ENCODE peak calls at places on chromosomes 12 and 14, in five cellular contexts. One of them, this sample, is unnamed.

GRCh38 chr12:15532364-15532977 is 210.2 kb downstream of the PTPRO start:
- DNase-seq in H9: peak; percentile 72
- DNase-seq in neuronal stem cell: peak; percentile 40
- DNase-seq in H1: peak; percentile 56
- DNase-seq in mesenchymal stem cell: peak; percentile 69
- DNase-seq in this sample: peak; percentile 27

GRCh38 chr12:43281563-43281962 is 270.4 kb downstream of the ADAMTS20 start:
- DNase-seq in H9: no peak
- DNase-seq in neuronal stem cell: no peak
- DNase-seq in H1: no peak
- DNase-seq in mesenchymal stem cell: no peak
- DNase-seq in this sample: no peak

GRCh38 chr12:31736472-31736871 is 7.7 kb upstream of the AMN1 start:
- DNase-seq in H9: no peak
- DNase-seq in neuronal stem cell: no peak
- DNase-seq in H1: no peak
- DNase-seq in mesenchymal stem cell: peak; percentile 92
- DNase-seq in this sample: peak; percentile 69

GRCh38 chr12:88247241-88247643 is 105.1 kb downstream of the TMTC3 start:
- DNase-seq in H9: no peak
- DNase-seq in neuronal stem cell: no peak
- DNase-seq in H1: no peak
- DNase-seq in mesenchymal stem cell: peak; percentile 42
- DNase-seq in this sample: peak; percentile 22

GRCh38 chr14:58572092-58572853 is 65.5 kb upstream of the DACT1 start:
- DNase-seq in H9: no peak
- DNase-seq in neuronal stem cell: no peak
- DNase-seq in H1: no peak
- DNase-seq in mesenchymal stem cell: peak; percentile 92
- DNase-seq in this sample: peak; percentile 83

GRCh38 chr14:73723799-73724621 is 9.8 kb upstream of the PNMA1 start:
- DNase-seq in H9: peak; percentile 38
- DNase-seq in neuronal stem cell: no peak
- DNase-seq in H1: no peak
- DNase-seq in mesenchymal stem cell: peak; percentile 97
- DNase-seq in this sample: peak; percentile 47

GRCh38 chr12:43063642-43064041 is 474.1 kb upstream of the PRICKLE1 start:
- DNase-seq in H9: no peak
- DNase-seq in neuronal stem cell: no peak
- DNase-seq in H1: no peak
- DNase-seq in mesenchymal stem cell: no peak
- DNase-seq in this sample: no peak

GRCh38 chr14:74019743-74020142 is 594 bp downstream of the BBOF1 start:
- DNase-seq in H9: no peak
- DNase-seq in neuronal stem cell: no peak
- DNase-seq in H1: no peak
- DNase-seq in mesenchymal stem cell: peak; percentile 74
- DNase-seq in this sample: peak; percentile 13

GRCh38 chr14:36857136-36857535 is 195.5 kb downstream of the PAX9 start:
- DNase-seq in H9: no peak
- DNase-seq in neuronal stem cell: no peak
- DNase-seq in H1: no peak
- DNase-seq in mesenchymal stem cell: no peak
- DNase-seq in this sample: no peak

GRCh38 chr12:29426516-29426915 is 45.5 kb upstream of the ERGIC2 start:
- DNase-seq in H9: no peak
- DNase-seq in neuronal stem cell: no peak
- DNase-seq in H1: no peak
- DNase-seq in mesenchymal stem cell: no peak
- DNase-seq in this sample: no peak

GRCh38 chr12:29429999-29430698 is 49.2 kb upstream of the ERGIC2 start:
- DNase-seq in H9: no peak
- DNase-seq in neuronal stem cell: peak; percentile 12
- DNase-seq in H1: no peak
- DNase-seq in mesenchymal stem cell: no peak
- DNase-seq in this sample: no peak

GRCh38 chr12:29430699-29431044 is 49.7 kb upstream of the ERGIC2 start:
- DNase-seq in H9: no peak
- DNase-seq in neuronal stem cell: no peak
- DNase-seq in H1: no peak
- DNase-seq in mesenchymal stem cell: no peak
- DNase-seq in this sample: no peak

GRCh38 chr12:29427964-29428363 is 47.0 kb upstream of the ERGIC2 start:
- DNase-seq in H9: no peak
- DNase-seq in neuronal stem cell: no peak
- DNase-seq in H1: no peak
- DNase-seq in mesenchymal stem cell: peak; percentile 11
- DNase-seq in this sample: no peak

DNA sequence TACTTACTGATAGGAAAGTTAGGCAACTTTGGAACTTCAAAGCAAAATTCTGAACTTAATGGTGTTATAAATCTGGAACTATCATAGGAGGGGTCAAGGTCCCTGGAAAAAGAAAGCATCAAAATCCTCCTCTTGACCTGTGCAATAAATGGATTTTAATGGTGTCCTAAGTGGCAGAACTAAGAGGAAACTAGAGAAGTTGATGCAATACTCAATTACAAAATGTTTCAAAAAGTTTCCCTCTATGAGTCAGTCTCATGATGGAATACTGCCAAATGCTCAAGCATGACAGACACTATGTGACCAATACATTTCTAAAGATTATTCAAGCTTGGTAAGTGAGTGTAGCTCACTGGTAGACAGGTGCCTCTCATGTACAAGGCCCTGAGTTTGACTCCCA is 47.7 kb upstream of the ERGIC2 start:
- DNase-seq in H9: no peak
- DNase-seq in neuronal stem cell: no peak
- DNase-seq in H1: no peak
- DNase-seq in mesenchymal stem cell: peak; percentile 90
- DNase-seq in this sample: peak; percentile 49
- H2BK12ac ChIP-seq in H9: no peak overlapping the region
- H2BK12ac ChIP-seq in neuronal stem cell: no peak overlapping the region
- H2BK12ac ChIP-seq in H1: no peak overlapping the region
- H2BK12ac ChIP-seq in mesenchymal stem cell: no peak overlapping the region
- H2BK12ac ChIP-seq in this sample: no peak overlapping the region

DNA sequence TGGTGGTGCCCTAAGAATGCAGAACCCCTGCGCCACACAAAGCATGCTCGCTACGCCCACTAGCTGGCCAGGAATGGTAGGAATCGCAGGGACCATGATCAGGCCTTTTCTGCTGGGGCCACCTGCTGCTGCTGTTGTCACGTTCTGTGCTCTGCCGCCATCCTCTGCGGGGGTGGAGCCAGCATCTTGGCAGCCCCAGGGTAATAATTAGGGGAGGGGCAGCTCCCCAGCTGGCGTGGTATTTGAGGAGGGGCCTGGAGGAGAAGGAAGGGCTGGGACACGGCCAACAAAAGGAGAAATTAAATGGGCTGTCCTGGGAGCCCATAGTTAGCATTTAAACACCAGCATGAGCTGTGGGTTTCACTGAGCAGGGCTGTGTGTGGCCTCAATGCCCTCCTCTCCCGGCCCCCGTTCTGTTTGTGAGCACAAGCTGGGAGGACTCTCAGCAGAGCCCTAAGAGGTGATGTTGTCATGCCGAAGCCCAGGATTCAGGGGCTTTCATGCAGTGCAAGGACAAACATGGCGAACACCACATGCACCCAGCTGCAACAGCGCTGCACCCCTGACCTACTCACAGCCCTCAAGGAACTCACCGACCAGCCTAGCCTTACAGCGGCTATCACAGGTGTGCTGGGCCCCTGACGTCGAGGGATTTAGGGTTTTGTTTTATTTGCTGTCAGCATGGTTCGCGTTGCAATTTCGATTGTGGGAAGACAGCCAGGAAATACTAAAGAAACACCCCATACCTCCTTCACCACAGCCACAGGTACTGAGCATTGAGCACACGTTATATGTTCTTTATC is 324.3 kb downstream of the CACNA1C start:
- DNase-seq in H9: peak; percentile 94
- DNase-seq in neuronal stem cell: peak; percentile 39
- DNase-seq in H1: peak; percentile 64
- DNase-seq in mesenchymal stem cell: no peak
- DNase-seq in this sample: no peak
- H2BK12ac ChIP-seq in H9: no peak overlapping the region
- H2BK12ac ChIP-seq in neuronal stem cell: no peak overlapping the region
- H2BK12ac ChIP-seq in H1: peak overlapping the region; percentile 4
- H2BK12ac ChIP-seq in mesenchymal stem cell: no peak overlapping the region
- H2BK12ac ChIP-seq in this sample: no peak overlapping the region

DNA sequence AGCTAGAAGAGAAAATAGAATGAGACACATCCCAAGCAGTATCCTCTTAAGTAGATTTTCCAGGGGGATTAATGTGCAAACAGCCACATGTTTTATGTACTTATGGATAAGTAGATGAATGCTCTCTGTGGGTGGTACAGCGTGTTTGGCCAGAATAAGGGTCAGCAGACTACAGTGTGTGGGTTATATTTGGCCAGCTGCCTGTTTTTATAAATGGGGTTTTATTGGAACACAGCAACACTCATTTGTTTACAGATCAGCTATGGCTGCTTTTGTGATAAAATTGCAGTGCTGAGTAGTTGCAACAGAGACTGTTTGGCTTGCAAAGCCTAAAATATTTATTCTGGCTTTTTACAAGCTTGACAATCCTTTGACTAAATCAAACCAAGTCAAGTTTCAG is 780.2 kb upstream of the SEL1L start:
- DNase-seq in H9: no peak
- DNase-seq in neuronal stem cell: no peak
- DNase-seq in H1: no peak
- DNase-seq in mesenchymal stem cell: no peak
- DNase-seq in this sample: no peak
- H2BK12ac ChIP-seq in H9: no peak overlapping the region
- H2BK12ac ChIP-seq in neuronal stem cell: no peak overlapping the region
- H2BK12ac ChIP-seq in H1: no peak overlapping the region
- H2BK12ac ChIP-seq in mesenchymal stem cell: no peak overlapping the region
- H2BK12ac ChIP-seq in this sample: no peak overlapping the region

GRCh38 chr14:99351166-99352007 is 79.4 kb upstream of the BCL11B start:
- DNase-seq in H9: no peak
- DNase-seq in neuronal stem cell: no peak
- DNase-seq in H1: no peak
- DNase-seq in mesenchymal stem cell: no peak
- DNase-seq in this sample: no peak
- H2BK12ac ChIP-seq in H9: no peak overlapping the region
- H2BK12ac ChIP-seq in neuronal stem cell: no peak overlapping the region
- H2BK12ac ChIP-seq in H1: no peak overlapping the region
- H2BK12ac ChIP-seq in mesenchymal stem cell: no peak overlapping the region
- H2BK12ac ChIP-seq in this sample: no peak overlapping the region

GRCh38 chr12:51901121-51901812 is 6.0 kb upstream of the ACVRL1 start:
- DNase-seq in H9: no peak
- DNase-seq in neuronal stem cell: no peak
- DNase-seq in H1: no peak
- DNase-seq in mesenchymal stem cell: no peak
- DNase-seq in this sample: no peak
- H2BK12ac ChIP-seq in H9: no peak overlapping the region
- H2BK12ac ChIP-seq in neuronal stem cell: no peak overlapping the region
- H2BK12ac ChIP-seq in H1: no peak overlapping the region
- H2BK12ac ChIP-seq in mesenchymal stem cell: peak overlapping the region; percentile 72
- H2BK12ac ChIP-seq in this sample: no peak overlapping the region

DNA sequence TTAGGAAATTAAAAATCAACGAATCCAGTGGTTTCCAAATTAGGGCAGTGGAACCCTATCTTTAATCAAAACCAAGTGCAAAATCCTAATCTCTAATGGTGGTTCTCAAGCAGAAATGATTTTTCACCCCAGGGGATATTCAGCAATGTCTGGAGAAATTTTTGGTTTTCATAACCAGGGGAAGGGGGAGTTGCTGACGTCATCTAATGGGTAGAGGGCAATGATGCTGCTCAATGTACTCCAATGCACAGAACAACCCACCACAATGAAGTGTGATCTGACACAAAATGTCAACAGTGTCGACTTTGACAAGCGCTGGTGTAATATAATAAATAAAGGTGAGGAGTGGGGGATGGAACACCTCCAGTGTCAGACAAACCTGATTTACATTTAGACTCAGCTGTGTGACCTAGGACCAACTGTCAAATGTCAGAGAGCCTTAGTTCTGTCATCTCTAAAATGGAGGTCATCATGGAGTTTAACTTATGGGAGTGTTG is 81.5 kb downstream of the CMKLR1 start:
- DNase-seq in H9: no peak
- DNase-seq in neuronal stem cell: no peak
- DNase-seq in H1: no peak
- DNase-seq in mesenchymal stem cell: no peak
- DNase-seq in this sample: no peak
- H2BK12ac ChIP-seq in H9: no peak overlapping the region
- H2BK12ac ChIP-seq in neuronal stem cell: no peak overlapping the region
- H2BK12ac ChIP-seq in H1: no peak overlapping the region
- H2BK12ac ChIP-seq in mesenchymal stem cell: no peak overlapping the region
- H2BK12ac ChIP-seq in this sample: no peak overlapping the region

GRCh38 chr14:65228436-65228835 is 126.1 kb upstream of the MAX start:
- DNase-seq in H9: no peak
- DNase-seq in neuronal stem cell: no peak
- DNase-seq in H1: no peak
- DNase-seq in mesenchymal stem cell: no peak
- DNase-seq in this sample: peak; percentile 61
- H2BK12ac ChIP-seq in H9: no peak overlapping the region
- H2BK12ac ChIP-seq in neuronal stem cell: no peak overlapping the region
- H2BK12ac ChIP-seq in H1: no peak overlapping the region
- H2BK12ac ChIP-seq in mesenchymal stem cell: peak overlapping the region; percentile 23
- H2BK12ac ChIP-seq in this sample: peak overlapping the region; percentile 96

DNA sequence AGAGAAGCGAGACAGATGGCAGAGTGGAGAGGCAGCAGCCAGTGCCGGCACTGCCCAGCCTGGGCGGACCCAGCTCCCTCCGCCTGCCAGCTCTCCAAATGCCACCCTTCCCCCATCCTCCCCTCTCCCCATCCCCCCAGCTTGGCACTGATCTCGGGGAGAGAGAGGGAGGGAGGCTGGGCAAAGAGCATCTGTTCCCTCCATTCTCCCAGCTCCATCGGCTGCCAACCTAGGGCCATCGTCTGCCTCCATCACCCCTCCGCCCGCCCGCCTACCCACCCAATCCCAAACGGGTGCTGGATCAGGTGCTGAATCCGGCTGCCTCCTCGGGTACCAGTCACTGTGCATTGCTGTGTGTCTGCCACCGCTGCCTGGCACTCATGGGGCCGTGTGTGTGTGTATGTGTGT is 38.6 kb downstream of the ZFHX2 start:
- DNase-seq in H9: no peak
- DNase-seq in neuronal stem cell: no peak
- DNase-seq in H1: no peak
- DNase-seq in mesenchymal stem cell: no peak
- DNase-seq in this sample: no peak
- H2BK12ac ChIP-seq in H9: no peak overlapping the region
- H2BK12ac ChIP-seq in neuronal stem cell: no peak overlapping the region
- H2BK12ac ChIP-seq in H1: peak overlapping the region; percentile 86
- H2BK12ac ChIP-seq in mesenchymal stem cell: no peak overlapping the region
- H2BK12ac ChIP-seq in this sample: no peak overlapping the region